ENCODE peak calls at places on chromosomes 13 and 19, in eight cellular contexts. J is right atrium auricular region; T is Calu3; I is heart left ventricle; O is body of pancreas; H is ascending aorta; Y is foreskin fibroblast; C is CD4-positive, alpha-beta T cell. A is an unnamed sample.

GRCh38 chr13:20405691-20406090 is 120.0 kb downstream of the CRYL1 start:
- DNase-seq in J (no peak), T (no peak), I (no peak), O (no peak), H (no peak), Y (no peak), C (no peak), A (no peak)

GRCh38 chr13:27117947-27118346 is 53.7 kb downstream of the USP12 start:
- DNase-seq in J (no peak), T (no peak), I (no peak), O (no peak), H (no peak), Y (no peak), C (no peak), A (no peak)

GRCh38 chr19:6971366-6971765 is 49.9 kb downstream of the MBD3L2B start:
- DNase-seq in J (no peak), T (no peak), I (no peak), O (no peak), H (no peak), Y (no peak), C (no peak), A (no peak)

GRCh38 chr13:112106467-112107141 is 39.7 kb downstream of the SOX1 start:
- DNase-seq in J (peak), T (no peak), I (no peak), O (no peak), H (no peak), Y (no peak), C (no peak), A (peak)

GRCh38 chr19:18789883-18790565 is 1.1 kb downstream of the COMP start:
- DNase-seq in J (no peak), T (no peak), I (no peak), O (no peak), H (no peak), Y (peak), C (no peak), A (peak)

GRCh38 chr19:7360393-7360984 is 11.8 kb downstream of the ARHGEF18 start:
- DNase-seq in J (no peak), T (no peak), I (no peak), O (no peak), H (no peak), Y (peak), C (no peak), A (no peak)

GRCh38 chr19:38409631-38410133 is 6.8 kb downstream of the FAM98C start:
- DNase-seq in J (no peak), T (no peak), I (peak), O (no peak), H (no peak), Y (peak), C (no peak), A (no peak)

GRCh38 chr13:92433963-92434362 is 792.6 kb upstream of the GPC6 start:
- DNase-seq in J (no peak), T (no peak), I (no peak), O (no peak), H (no peak), Y (no peak), C (no peak), A (no peak)

GRCh38 chr19:1253514-1254080 is 5.2 kb downstream of the MIDN start:
- DNase-seq in J (no peak), T (peak), I (no peak), O (no peak), H (no peak), Y (no peak), C (no peak), A (no peak)

GRCh38 chr19:38134538-38135149 is 89.4 kb downstream of the DPF1 start:
- DNase-seq in J (no peak), T (peak), I (no peak), O (peak), H (no peak), Y (peak), C (no peak), A (peak)

GRCh38 chr13:29993196-29993595 is 142.8 kb upstream of the UBL3 start:
- DNase-seq in J (no peak), T (no peak), I (no peak), O (no peak), H (no peak), Y (no peak), C (no peak), A (no peak)
- TF ChIP-seq CTCF in J (no peak), T (no peak), I (no peak), O (no peak), H (no peak), Y (no peak), C (no peak), A (no peak)

GRCh38 chr13:98650376-98651107 is 73.6 kb upstream of the STK24 start:
- DNase-seq in J (no peak), T (peak), I (no peak), O (peak), H (no peak), Y (no peak), C (no peak), A (no peak)
- TF ChIP-seq CTCF in J (no peak), T (no peak), I (no peak), O (no peak), H (no peak), Y (no peak), C (no peak), A (no peak)

GRCh38 chr13:45683701-45684100 is 18.4 kb upstream of the CBY2 start:
- DNase-seq in J (no peak), T (no peak), I (no peak), O (no peak), H (no peak), Y (no peak), C (no peak), A (no peak)
- TF ChIP-seq CTCF in J (no peak), T (no peak), I (no peak), O (no peak), H (no peak), Y (no peak), C (peak), A (peak)

GRCh38 chr13:21909331-21909730 is 238.5 kb downstream of the FGF9 start:
- DNase-seq in J (no peak), T (no peak), I (no peak), O (no peak), H (no peak), Y (no peak), C (no peak), A (no peak)
- TF ChIP-seq CTCF in J (no peak), T (no peak), I (no peak), O (no peak), H (no peak), Y (no peak), C (no peak), A (no peak)

GRCh38 chr19:46173886-46174475 is 25.9 kb downstream of the IGFL2 start:
- DNase-seq in J (no peak), T (no peak), I (no peak), O (no peak), H (no peak), Y (no peak), C (no peak), A (no peak)
- TF ChIP-seq CTCF in J (no peak), T (no peak), I (no peak), O (no peak), H (no peak), Y (no peak), C (no peak), A (no peak)

DNA sequence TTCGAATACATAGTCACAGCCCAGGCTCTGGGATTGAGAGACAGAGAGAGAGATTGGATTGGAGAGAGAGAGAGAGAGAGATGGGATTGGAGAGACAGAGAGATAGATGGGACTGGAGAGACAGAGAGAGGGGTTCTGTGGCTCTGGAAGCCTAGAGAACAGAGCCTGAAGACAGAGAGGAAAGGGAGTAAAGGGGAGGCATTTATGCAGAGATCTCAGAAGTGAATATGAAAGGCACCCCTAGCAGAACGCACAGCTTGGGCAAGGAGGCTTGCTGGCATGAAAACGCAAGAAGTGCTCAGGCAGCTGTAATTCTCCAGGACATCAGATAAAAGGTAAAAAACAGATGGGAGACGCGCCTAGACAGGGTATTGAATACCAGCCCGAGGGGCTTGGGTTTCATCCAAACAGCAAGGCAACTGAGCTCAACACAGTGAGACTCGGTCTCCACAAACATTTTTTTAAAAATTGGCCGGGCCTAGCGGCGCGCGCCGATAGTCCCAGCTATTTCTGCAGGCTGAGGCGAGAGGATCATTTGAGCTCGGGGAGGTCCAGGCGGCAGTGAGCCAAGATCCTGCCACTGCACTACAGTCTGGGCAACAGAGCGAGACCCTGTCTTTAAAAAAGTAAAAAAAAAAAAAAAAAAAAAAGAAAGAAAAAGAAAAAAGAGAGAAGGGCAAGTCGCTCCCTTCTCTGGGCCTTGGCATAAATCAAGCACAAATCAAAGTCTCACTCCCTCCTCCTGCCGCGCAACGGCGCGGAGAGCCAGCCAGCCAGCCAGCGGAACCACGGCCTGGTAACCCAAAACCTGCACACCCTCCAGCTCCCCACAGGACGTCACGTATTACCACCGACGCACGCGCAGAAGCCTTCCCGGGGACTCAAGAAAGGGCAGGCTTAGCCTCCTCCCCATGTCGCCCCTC is 769 bp upstream of the PPP2R1A start:
- DNase-seq in J (peak), T (peak), I (peak), O (no peak), H (peak), Y (peak), C (no peak), A (no peak)
- TF ChIP-seq CTCF in J (no peak), T (no peak), I (no peak), O (peak), H (no peak), Y (no peak), C (no peak), A (no peak)